ENCODE peak calls at places on chromosome 10, in seven cellular contexts. J is T-helper 2 cell; S is activated naive CD8-positive, alpha-beta T cell treated with anti-CD3 and anti-CD28 coated beads, Interleukin-2, amount 50 U/mL, for 24 hours; O is NCI-H774; C is activated T-cell treated with anti-CD3 and anti-CD28 coated beads for 24 hours; G is dorsolateral prefrontal cortex; Y is NCI-H1105 treated with DMSO at 0.1 percent for 48 hours. I is an unnamed sample.

GRCh38 chr10:61612009-61612408 is 50.7 kb upstream of the CABCOCO1 start:
- DNase-seq in Y (no peak), G (no peak), S (no peak), O (no peak), J (no peak), C (no peak), I (no peak)

GRCh38 chr10:61608255-61609040 is 54.3 kb upstream of the CABCOCO1 start:
- DNase-seq in S (no peak), Y (no peak), O (no peak), C (no peak), G (no peak), J (no peak), I (no peak)

GRCh38 chr10:21334891-21335696 is 190.4 kb downstream of the SKIDA1 start:
- DNase-seq in S (no peak), G (no peak), J (no peak), O (no peak), Y (no peak), C (no peak), I (no peak)

GRCh38 chr10:72276013-72276387 is 2.3 kb downstream of the DDIT4 start:
- DNase-seq in G (no peak), C (no peak), J (no peak), S (peak), O (no peak), Y (peak), I (peak)

GRCh38 chr10:130020651-130021372 is 56.7 kb upstream of the EBF3 start:
- DNase-seq in J (no peak), S (no peak), Y (no peak), C (no peak), G (no peak), O (no peak), I (no peak)

GRCh38 chr10:62734781-62735463 is 69.6 kb upstream of the ADO start:
- DNase-seq in C (no peak), Y (no peak), O (no peak), S (no peak), J (no peak), G (no peak), I (no peak)

GRCh38 chr10:43202657-43203490 is 64.0 kb downstream of the RASGEF1A start:
- DNase-seq in C (no peak), J (no peak), Y (no peak), O (peak), S (peak), G (no peak), I (no peak)

GRCh38 chr10:121205625-121206024 is 354.5 kb downstream of the WDR11 start:
- DNase-seq in S (no peak), C (no peak), G (no peak), Y (peak), O (no peak), J (no peak), I (no peak)

GRCh38 chr10:112687647-112688046 is 240.6 kb downstream of the VTI1A start:
- DNase-seq in C (no peak), Y (no peak), G (no peak), O (no peak), J (no peak), S (no peak), I (no peak)

GRCh38 chr10:92972066-92972870 is 88.3 kb upstream of the CYP26C1 start:
- DNase-seq in S (no peak), G (no peak), O (no peak), Y (no peak), J (no peak), C (no peak), I (no peak)

GRCh38 chr10:1548596-1548995 is 188.7 kb downstream of the ADARB2 start:
- DNase-seq in O (no peak), G (no peak), J (no peak), C (no peak), Y (no peak), S (no peak), I (no peak)

GRCh38 chr10:90695915-90696676 is 161.7 kb downstream of the HTR7 start:
- DNase-seq in S (no peak), Y (no peak), O (no peak), C (no peak), G (no peak), J (no peak), I (peak)

GRCh38 chr10:21975378-21975990 is 28.0 kb downstream of the DNAJC1 start:
- DNase-seq in Y (peak), C (no peak), S (no peak), G (no peak), J (no peak), O (peak), I (peak)

GRCh38 chr10:42874713-42875387 is 92.3 kb downstream of the BMS1 start:
- DNase-seq in S (no peak), G (no peak), Y (no peak), C (no peak), J (no peak), O (no peak), I (no peak)

GRCh38 chr10:48253970-48254657 is 20.4 kb downstream of the FRMPD2 start:
- DNase-seq in G (no peak), O (no peak), J (no peak), S (no peak), Y (no peak), C (no peak), I (no peak)

GRCh38 chr10:111338798-111339197 is 262.0 kb downstream of the ADRA2A start:
- DNase-seq in Y (no peak), C (no peak), G (peak), S (no peak), J (no peak), O (no peak), I (no peak)

GRCh38 chr10:11509036-11509435 is 102.4 kb downstream of the USP6NL start:
- DNase-seq in S (no peak), G (no peak), J (no peak), Y (no peak), C (no peak), O (no peak), I (no peak)

GRCh38 chr10:77180794-77181193 is 456.8 kb downstream of the KCNMA1 start:
- DNase-seq in S (no peak), O (no peak), Y (no peak), G (no peak), J (no peak), C (no peak), I (no peak)

GRCh38 chr10:2701802-2702201 is 365.5 kb upstream of the PFKP start:
- DNase-seq in S (no peak), J (no peak), Y (no peak), G (no peak), O (no peak), C (no peak), I (no peak)

GRCh38 chr10:103273026-103273425 is 3.9 kb upstream of the INA start:
- DNase-seq in O (no peak), G (peak), J (no peak), C (no peak), S (no peak), Y (no peak), I (peak)

GRCh38 chr10:112182808-112183328 is 697 bp downstream of the GPAM start:
- DNase-seq in Y (no peak), S (no peak), O (no peak), J (no peak), G (no peak), C (no peak), I (no peak)

GRCh38 chr10:11742779-11743298 is 657 bp downstream of the ECHDC3 start:
- DNase-seq in O (no peak), C (no peak), S (no peak), G (no peak), Y (no peak), J (no peak), I (no peak)

GRCh38 chr10:110864662-110865140 is 7.0 kb upstream of the PDCD4 start:
- DNase-seq in C (no peak), O (no peak), J (no peak), S (no peak), G (no peak), Y (no peak), I (peak)

GRCh38 chr10:79069325-79070090 is 742 bp downstream of the ZMIZ1 start:
- DNase-seq in S (peak), G (no peak), J (no peak), O (no peak), C (no peak), Y (no peak), I (no peak)

GRCh38 chr10:34861293-34862004 is 46.4 kb upstream of the PARD3 start:
- DNase-seq in J (no peak), Y (peak), O (no peak), S (no peak), C (no peak), G (no peak), I (peak)